ENCODE peak calls at places on chromosomes 6 and 20, in nine cellular contexts. One of them, this sample, is unnamed.

GRCh38 chr6:11143394-11144371 is 32.2 kb upstream of the ERVFRD-1 start:
- DNase-seq in EH: peak
- DNase-seq in small intestine: peak
- DNase-seq in stimulated activated CD8-positive, alpha-beta memory T cell treated with anti-CD3 and anti-CD28 coated beads, Interleukin-7, amount 100 ng/mL, for 4 hours: no peak
- DNase-seq in astrocyte of the spinal cord: peak
- DNase-seq in cardiac fibroblast: peak
- DNase-seq in NB4: peak
- DNase-seq in foreskin fibroblast: peak
- DNase-seq in NCI-H2081: no peak
- DNase-seq in this sample: no peak

GRCh38 chr20:49566401-49566800 is 1.5 kb downstream of the PTGIS start:
- DNase-seq in EH: no peak
- DNase-seq in small intestine: no peak
- DNase-seq in stimulated activated CD8-positive, alpha-beta memory T cell treated with anti-CD3 and anti-CD28 coated beads, Interleukin-7, amount 100 ng/mL, for 4 hours: no peak
- DNase-seq in astrocyte of the spinal cord: no peak
- DNase-seq in cardiac fibroblast: no peak
- DNase-seq in NB4: no peak
- DNase-seq in foreskin fibroblast: no peak
- DNase-seq in NCI-H2081: no peak
- DNase-seq in this sample: no peak

GRCh38 chr6:144675231-144675861 is 390.2 kb downstream of the UTRN start:
- DNase-seq in EH: peak
- DNase-seq in small intestine: peak
- DNase-seq in stimulated activated CD8-positive, alpha-beta memory T cell treated with anti-CD3 and anti-CD28 coated beads, Interleukin-7, amount 100 ng/mL, for 4 hours: no peak
- DNase-seq in astrocyte of the spinal cord: peak
- DNase-seq in cardiac fibroblast: peak
- DNase-seq in NB4: no peak
- DNase-seq in foreskin fibroblast: peak
- DNase-seq in NCI-H2081: peak
- DNase-seq in this sample: no peak

GRCh38 chr6:20211941-20212391 is 303 bp downstream of the MBOAT1 start:
- DNase-seq in EH: no peak
- DNase-seq in small intestine: no peak
- DNase-seq in stimulated activated CD8-positive, alpha-beta memory T cell treated with anti-CD3 and anti-CD28 coated beads, Interleukin-7, amount 100 ng/mL, for 4 hours: no peak
- DNase-seq in astrocyte of the spinal cord: no peak
- DNase-seq in cardiac fibroblast: peak
- DNase-seq in NB4: no peak
- DNase-seq in foreskin fibroblast: peak
- DNase-seq in NCI-H2081: no peak
- DNase-seq in this sample: no peak

GRCh38 chr20:50911716-50912115 is 19.5 kb downstream of the ADNP start:
- DNase-seq in EH: no peak
- DNase-seq in small intestine: peak
- DNase-seq in stimulated activated CD8-positive, alpha-beta memory T cell treated with anti-CD3 and anti-CD28 coated beads, Interleukin-7, amount 100 ng/mL, for 4 hours: no peak
- DNase-seq in astrocyte of the spinal cord: no peak
- DNase-seq in cardiac fibroblast: no peak
- DNase-seq in NB4: no peak
- DNase-seq in foreskin fibroblast: no peak
- DNase-seq in NCI-H2081: no peak
- DNase-seq in this sample: no peak

GRCh38 chr20:55538261-55538908 is 466.9 kb downstream of the CBLN4 start:
- DNase-seq in EH: no peak
- DNase-seq in small intestine: no peak
- DNase-seq in stimulated activated CD8-positive, alpha-beta memory T cell treated with anti-CD3 and anti-CD28 coated beads, Interleukin-7, amount 100 ng/mL, for 4 hours: no peak
- DNase-seq in astrocyte of the spinal cord: no peak
- DNase-seq in cardiac fibroblast: no peak
- DNase-seq in NB4: no peak
- DNase-seq in foreskin fibroblast: no peak
- DNase-seq in NCI-H2081: no peak
- DNase-seq in this sample: no peak

GRCh38 chr20:11845311-11845710 is 72.4 kb upstream of the BTBD3 start:
- DNase-seq in EH: peak
- DNase-seq in small intestine: no peak
- DNase-seq in stimulated activated CD8-positive, alpha-beta memory T cell treated with anti-CD3 and anti-CD28 coated beads, Interleukin-7, amount 100 ng/mL, for 4 hours: no peak
- DNase-seq in astrocyte of the spinal cord: peak
- DNase-seq in cardiac fibroblast: no peak
- DNase-seq in NB4: no peak
- DNase-seq in foreskin fibroblast: peak
- DNase-seq in NCI-H2081: no peak
- DNase-seq in this sample: no peak

GRCh38 chr6:17268114-17268513 is 13.0 kb upstream of the RBM24 start:
- DNase-seq in EH: peak
- DNase-seq in small intestine: no peak
- DNase-seq in stimulated activated CD8-positive, alpha-beta memory T cell treated with anti-CD3 and anti-CD28 coated beads, Interleukin-7, amount 100 ng/mL, for 4 hours: no peak
- DNase-seq in astrocyte of the spinal cord: peak
- DNase-seq in cardiac fibroblast: peak
- DNase-seq in NB4: no peak
- DNase-seq in foreskin fibroblast: no peak
- DNase-seq in NCI-H2081: no peak
- DNase-seq in this sample: no peak

GRCh38 chr6:53805725-53806124 is 10.9 kb downstream of the LRRC1 start:
- DNase-seq in EH: no peak
- DNase-seq in small intestine: no peak
- DNase-seq in stimulated activated CD8-positive, alpha-beta memory T cell treated with anti-CD3 and anti-CD28 coated beads, Interleukin-7, amount 100 ng/mL, for 4 hours: no peak
- DNase-seq in astrocyte of the spinal cord: no peak
- DNase-seq in cardiac fibroblast: no peak
- DNase-seq in NB4: no peak
- DNase-seq in foreskin fibroblast: no peak
- DNase-seq in NCI-H2081: no peak
- DNase-seq in this sample: no peak

GRCh38 chr6:154347981-154348380 is 8.6 kb downstream of the IPCEF1 start:
- DNase-seq in EH: peak
- DNase-seq in small intestine: no peak
- DNase-seq in stimulated activated CD8-positive, alpha-beta memory T cell treated with anti-CD3 and anti-CD28 coated beads, Interleukin-7, amount 100 ng/mL, for 4 hours: no peak
- DNase-seq in astrocyte of the spinal cord: no peak
- DNase-seq in cardiac fibroblast: no peak
- DNase-seq in NB4: no peak
- DNase-seq in foreskin fibroblast: no peak
- DNase-seq in NCI-H2081: no peak
- DNase-seq in this sample: no peak

GRCh38 chr20:58133020-58133419 is 95.4 kb downstream of the ANKRD60 start:
- DNase-seq in EH: peak
- DNase-seq in small intestine: no peak
- DNase-seq in stimulated activated CD8-positive, alpha-beta memory T cell treated with anti-CD3 and anti-CD28 coated beads, Interleukin-7, amount 100 ng/mL, for 4 hours: no peak
- DNase-seq in astrocyte of the spinal cord: no peak
- DNase-seq in cardiac fibroblast: no peak
- DNase-seq in NB4: peak
- DNase-seq in foreskin fibroblast: peak
- DNase-seq in NCI-H2081: no peak
- DNase-seq in this sample: no peak

GRCh38 chr20:46021361-46022359 is 7.4 kb upstream of the SLC12A5 start:
- DNase-seq in EH: no peak
- DNase-seq in small intestine: no peak
- DNase-seq in stimulated activated CD8-positive, alpha-beta memory T cell treated with anti-CD3 and anti-CD28 coated beads, Interleukin-7, amount 100 ng/mL, for 4 hours: no peak
- DNase-seq in astrocyte of the spinal cord: no peak
- DNase-seq in cardiac fibroblast: no peak
- DNase-seq in NB4: peak
- DNase-seq in foreskin fibroblast: peak
- DNase-seq in NCI-H2081: peak
- DNase-seq in this sample: no peak

GRCh38 chr6:43269273-43270007 is 26.2 kb downstream of the TTBK1 start:
- DNase-seq in EH: no peak
- DNase-seq in small intestine: peak
- DNase-seq in stimulated activated CD8-positive, alpha-beta memory T cell treated with anti-CD3 and anti-CD28 coated beads, Interleukin-7, amount 100 ng/mL, for 4 hours: peak
- DNase-seq in astrocyte of the spinal cord: no peak
- DNase-seq in cardiac fibroblast: no peak
- DNase-seq in NB4: peak
- DNase-seq in foreskin fibroblast: peak
- DNase-seq in NCI-H2081: no peak
- DNase-seq in this sample: no peak

GRCh38 chr20:64223526-64224067 is 32.0 kb upstream of the PCMTD2 start:
- DNase-seq in EH: peak
- DNase-seq in small intestine: no peak
- DNase-seq in stimulated activated CD8-positive, alpha-beta memory T cell treated with anti-CD3 and anti-CD28 coated beads, Interleukin-7, amount 100 ng/mL, for 4 hours: no peak
- DNase-seq in astrocyte of the spinal cord: peak
- DNase-seq in cardiac fibroblast: peak
- DNase-seq in NB4: no peak
- DNase-seq in foreskin fibroblast: peak
- DNase-seq in NCI-H2081: no peak
- DNase-seq in this sample: no peak

GRCh38 chr6:106568518-106568917 is 60.8 kb downstream of the RTN4IP1 start:
- DNase-seq in EH: peak
- DNase-seq in small intestine: no peak
- DNase-seq in stimulated activated CD8-positive, alpha-beta memory T cell treated with anti-CD3 and anti-CD28 coated beads, Interleukin-7, amount 100 ng/mL, for 4 hours: no peak
- DNase-seq in astrocyte of the spinal cord: no peak
- DNase-seq in cardiac fibroblast: peak
- DNase-seq in NB4: no peak
- DNase-seq in foreskin fibroblast: peak
- DNase-seq in NCI-H2081: no peak
- DNase-seq in this sample: no peak

GRCh38 chr6:168155821-168156741 is 77.1 kb upstream of the FRMD1 start:
- DNase-seq in EH: no peak
- DNase-seq in small intestine: peak
- DNase-seq in stimulated activated CD8-positive, alpha-beta memory T cell treated with anti-CD3 and anti-CD28 coated beads, Interleukin-7, amount 100 ng/mL, for 4 hours: no peak
- DNase-seq in astrocyte of the spinal cord: no peak
- DNase-seq in cardiac fibroblast: no peak
- DNase-seq in NB4: no peak
- DNase-seq in foreskin fibroblast: no peak
- DNase-seq in NCI-H2081: no peak
- DNase-seq in this sample: no peak

GRCh38 chr6:107711953-107712522 is 112.1 kb downstream of the SCML4 start:
- DNase-seq in EH: no peak
- DNase-seq in small intestine: no peak
- DNase-seq in stimulated activated CD8-positive, alpha-beta memory T cell treated with anti-CD3 and anti-CD28 coated beads, Interleukin-7, amount 100 ng/mL, for 4 hours: no peak
- DNase-seq in astrocyte of the spinal cord: no peak
- DNase-seq in cardiac fibroblast: no peak
- DNase-seq in NB4: no peak
- DNase-seq in foreskin fibroblast: peak
- DNase-seq in NCI-H2081: no peak
- DNase-seq in this sample: no peak

GRCh38 chr6:114342086-114342825 is 567 bp downstream of the HS3ST5 start:
- DNase-seq in EH: no peak
- DNase-seq in small intestine: peak
- DNase-seq in stimulated activated CD8-positive, alpha-beta memory T cell treated with anti-CD3 and anti-CD28 coated beads, Interleukin-7, amount 100 ng/mL, for 4 hours: no peak
- DNase-seq in astrocyte of the spinal cord: no peak
- DNase-seq in cardiac fibroblast: peak
- DNase-seq in NB4: no peak
- DNase-seq in foreskin fibroblast: peak
- DNase-seq in NCI-H2081: no peak
- DNase-seq in this sample: no peak

GRCh38 chr6:38720295-38720694 is 5.2 kb downstream of the DNAH8 start:
- DNase-seq in EH: peak
- DNase-seq in small intestine: no peak
- DNase-seq in stimulated activated CD8-positive, alpha-beta memory T cell treated with anti-CD3 and anti-CD28 coated beads, Interleukin-7, amount 100 ng/mL, for 4 hours: no peak
- DNase-seq in astrocyte of the spinal cord: no peak
- DNase-seq in cardiac fibroblast: peak
- DNase-seq in NB4: no peak
- DNase-seq in foreskin fibroblast: peak
- DNase-seq in NCI-H2081: no peak
- DNase-seq in this sample: no peak

GRCh38 chr6:161200610-161201201 is 73.2 kb downstream of the AGPAT4 start:
- DNase-seq in EH: no peak
- DNase-seq in small intestine: no peak
- DNase-seq in stimulated activated CD8-positive, alpha-beta memory T cell treated with anti-CD3 and anti-CD28 coated beads, Interleukin-7, amount 100 ng/mL, for 4 hours: no peak
- DNase-seq in astrocyte of the spinal cord: no peak
- DNase-seq in cardiac fibroblast: no peak
- DNase-seq in NB4: no peak
- DNase-seq in foreskin fibroblast: peak
- DNase-seq in NCI-H2081: no peak
- DNase-seq in this sample: no peak

GRCh38 chr20:14879020-14879697 is 541.7 kb upstream of the FLRT3 start:
- DNase-seq in EH: peak
- DNase-seq in small intestine: peak
- DNase-seq in stimulated activated CD8-positive, alpha-beta memory T cell treated with anti-CD3 and anti-CD28 coated beads, Interleukin-7, amount 100 ng/mL, for 4 hours: no peak
- DNase-seq in astrocyte of the spinal cord: peak
- DNase-seq in cardiac fibroblast: peak
- DNase-seq in NB4: no peak
- DNase-seq in foreskin fibroblast: peak
- DNase-seq in NCI-H2081: no peak
- DNase-seq in this sample: no peak

GRCh38 chr20:5127204-5127858 is 523 bp downstream of the CDS2 start:
- DNase-seq in EH: peak
- DNase-seq in small intestine: peak
- DNase-seq in stimulated activated CD8-positive, alpha-beta memory T cell treated with anti-CD3 and anti-CD28 coated beads, Interleukin-7, amount 100 ng/mL, for 4 hours: peak
- DNase-seq in astrocyte of the spinal cord: peak
- DNase-seq in cardiac fibroblast: peak
- DNase-seq in NB4: peak
- DNase-seq in foreskin fibroblast: peak
- DNase-seq in NCI-H2081: peak
- DNase-seq in this sample: no peak

GRCh38 chr6:46098678-46099077 is 31.1 kb upstream of the ENPP4 start:
- DNase-seq in EH: no peak
- DNase-seq in small intestine: peak
- DNase-seq in stimulated activated CD8-positive, alpha-beta memory T cell treated with anti-CD3 and anti-CD28 coated beads, Interleukin-7, amount 100 ng/mL, for 4 hours: no peak
- DNase-seq in astrocyte of the spinal cord: no peak
- DNase-seq in cardiac fibroblast: no peak
- DNase-seq in NB4: no peak
- DNase-seq in foreskin fibroblast: no peak
- DNase-seq in NCI-H2081: peak
- DNase-seq in this sample: no peak

GRCh38 chr6:147043994-147044477 is 160.2 kb upstream of the STXBP5 start:
- DNase-seq in EH: peak
- DNase-seq in small intestine: no peak
- DNase-seq in stimulated activated CD8-positive, alpha-beta memory T cell treated with anti-CD3 and anti-CD28 coated beads, Interleukin-7, amount 100 ng/mL, for 4 hours: no peak
- DNase-seq in astrocyte of the spinal cord: peak
- DNase-seq in cardiac fibroblast: peak
- DNase-seq in NB4: peak
- DNase-seq in foreskin fibroblast: peak
- DNase-seq in NCI-H2081: no peak
- DNase-seq in this sample: no peak

GRCh38 chr20:5920581-5920980 is 29.8 kb downstream of the TRMT6 start:
- DNase-seq in EH: no peak
- DNase-seq in small intestine: no peak
- DNase-seq in stimulated activated CD8-positive, alpha-beta memory T cell treated with anti-CD3 and anti-CD28 coated beads, Interleukin-7, amount 100 ng/mL, for 4 hours: no peak
- DNase-seq in astrocyte of the spinal cord: no peak
- DNase-seq in cardiac fibroblast: no peak
- DNase-seq in NB4: no peak
- DNase-seq in foreskin fibroblast: no peak
- DNase-seq in NCI-H2081: no peak
- DNase-seq in this sample: no peak

GRCh38 chr20:36784116-36784515 is 10.6 kb upstream of the DSN1 start:
- DNase-seq in EH: no peak
- DNase-seq in small intestine: no peak
- DNase-seq in stimulated activated CD8-positive, alpha-beta memory T cell treated with anti-CD3 and anti-CD28 coated beads, Interleukin-7, amount 100 ng/mL, for 4 hours: no peak
- DNase-seq in astrocyte of the spinal cord: no peak
- DNase-seq in cardiac fibroblast: no peak
- DNase-seq in NB4: no peak
- DNase-seq in foreskin fibroblast: no peak
- DNase-seq in NCI-H2081: no peak
- DNase-seq in this sample: no peak

GRCh38 chr6:146775227-146775626 is 176.5 kb downstream of the ADGB start:
- DNase-seq in EH: peak
- DNase-seq in small intestine: no peak
- DNase-seq in stimulated activated CD8-positive, alpha-beta memory T cell treated with anti-CD3 and anti-CD28 coated beads, Interleukin-7, amount 100 ng/mL, for 4 hours: no peak
- DNase-seq in astrocyte of the spinal cord: peak
- DNase-seq in cardiac fibroblast: peak
- DNase-seq in NB4: peak
- DNase-seq in foreskin fibroblast: peak
- DNase-seq in NCI-H2081: no peak
- DNase-seq in this sample: no peak

GRCh38 chr20:3667434-3668037 is 4.3 kb upstream of the GFRA4 start:
- DNase-seq in EH: no peak
- DNase-seq in small intestine: no peak
- DNase-seq in stimulated activated CD8-positive, alpha-beta memory T cell treated with anti-CD3 and anti-CD28 coated beads, Interleukin-7, amount 100 ng/mL, for 4 hours: no peak
- DNase-seq in astrocyte of the spinal cord: no peak
- DNase-seq in cardiac fibroblast: no peak
- DNase-seq in NB4: no peak
- DNase-seq in foreskin fibroblast: peak
- DNase-seq in NCI-H2081: no peak
- DNase-seq in this sample: no peak

GRCh38 chr6:110878751-110879539 is 4.4 kb downstream of the AMD1 start:
- DNase-seq in EH: peak
- DNase-seq in small intestine: peak
- DNase-seq in stimulated activated CD8-positive, alpha-beta memory T cell treated with anti-CD3 and anti-CD28 coated beads, Interleukin-7, amount 100 ng/mL, for 4 hours: peak
- DNase-seq in astrocyte of the spinal cord: peak
- DNase-seq in cardiac fibroblast: peak
- DNase-seq in NB4: peak
- DNase-seq in foreskin fibroblast: peak
- DNase-seq in NCI-H2081: peak
- DNase-seq in this sample: no peak